ENCODE peak calls at places on chromosomes 2 and 18, in nine cellular contexts. B is tibial nerve, S is adrenal gland, M is K562, U is transverse colon, N is IMR-90, Y is suprapubic skin, E is heart left ventricle, Q is A549. L is an unnamed sample.
A peak's percentile ranks its signal among the peaks of the same experiment; 100 is the strongest.

GRCh38 chr2:119838179-119838578 is 78.5 kb downstream of the PTPN4 start:
- DNase-seq in B (no peak), S (no peak), M (no peak), U (peak; percentile 43), N (no peak), Y (no peak), E (no peak), Q (no peak), L (no peak)

GRCh38 chr18:10953672-10954071 is 195.7 kb downstream of the PIEZO2 start:
- DNase-seq in B (no peak), S (no peak), M (no peak), U (peak; percentile 14), N (no peak), Y (no peak), E (no peak), Q (no peak), L (no peak)

GRCh38 chr2:44528595-44528994 is 166.8 kb downstream of the CAMKMT start:
- DNase-seq in B (no peak), S (no peak), M (no peak), U (no peak), N (peak; percentile 81), Y (no peak), E (no peak), Q (no peak), L (no peak)

GRCh38 chr2:170782673-170783072 is 12.5 kb downstream of the ERICH2 start:
- DNase-seq in B (no peak), S (no peak), M (no peak), U (no peak), N (no peak), Y (no peak), E (no peak), Q (no peak), L (no peak)

GRCh38 chr2:158781562-158781961 is 13.6 kb upstream of the DAPL1 start:
- DNase-seq in B (no peak), S (no peak), M (no peak), U (no peak), N (peak; percentile 37), Y (no peak), E (no peak), Q (peak; percentile 37), L (no peak)

GRCh38 chr2:219368690-219369108 is 19.0 kb downstream of the DNPEP start:
- DNase-seq in B (no peak), S (no peak), M (no peak), U (no peak), N (peak; percentile 90), Y (no peak), E (peak; percentile 41), Q (peak; percentile 38), L (no peak)

GRCh38 chr2:50455351-50455750 is 576.6 kb downstream of the NRXN1 start:
- DNase-seq in B (no peak), S (no peak), M (no peak), U (no peak), N (no peak), Y (no peak), E (no peak), Q (no peak), L (no peak)

GRCh38 chr18:7485616-7486015 is 81.5 kb upstream of the PTPRM start:
- DNase-seq in B (no peak), S (no peak), M (no peak), U (peak; percentile 10), N (no peak), Y (no peak), E (no peak), Q (no peak), L (no peak)

GRCh38 chr18:49652841-49653240 is 91.0 kb downstream of the LIPG start:
- DNase-seq in B (no peak), S (no peak), M (no peak), U (no peak), N (no peak), Y (no peak), E (no peak), Q (no peak), L (no peak)

GRCh38 chr2:33304032-33304864 is 172.2 kb upstream of the RASGRP3 start:
- DNase-seq in B (no peak), S (no peak), M (no peak), U (no peak), N (no peak), Y (no peak), E (no peak), Q (no peak), L (no peak)

GRCh38 chr2:130871843-130872242 is 35.1 kb downstream of the ARHGEF4 start:
- DNase-seq in B (no peak), S (no peak), M (no peak), U (no peak), N (no peak), Y (peak; percentile 34), E (no peak), Q (no peak), L (no peak)

GRCh38 chr18:12079504-12080237 is 14.0 kb upstream of the ANKRD62 start:
- DNase-seq in B (no peak), S (no peak), M (no peak), U (no peak), N (peak; percentile 30), Y (no peak), E (peak; percentile 35), Q (no peak), L (no peak)

GRCh38 chr2:120177011-120177621 is 46.1 kb downstream of the TMEM185B start:
- DNase-seq in B (no peak), S (no peak), M (peak; percentile 51), U (peak; percentile 69), N (no peak), Y (no peak), E (peak; percentile 40), Q (no peak), L (no peak)

GRCh38 chr2:5365871-5366461 is 326.2 kb upstream of the SOX11 start:
- DNase-seq in B (peak; percentile 37), S (peak; percentile 80), M (peak; percentile 69), U (peak; percentile 12), N (peak; percentile 4), Y (no peak), E (peak; percentile 62), Q (peak; percentile 58), L (no peak)

DNA sequence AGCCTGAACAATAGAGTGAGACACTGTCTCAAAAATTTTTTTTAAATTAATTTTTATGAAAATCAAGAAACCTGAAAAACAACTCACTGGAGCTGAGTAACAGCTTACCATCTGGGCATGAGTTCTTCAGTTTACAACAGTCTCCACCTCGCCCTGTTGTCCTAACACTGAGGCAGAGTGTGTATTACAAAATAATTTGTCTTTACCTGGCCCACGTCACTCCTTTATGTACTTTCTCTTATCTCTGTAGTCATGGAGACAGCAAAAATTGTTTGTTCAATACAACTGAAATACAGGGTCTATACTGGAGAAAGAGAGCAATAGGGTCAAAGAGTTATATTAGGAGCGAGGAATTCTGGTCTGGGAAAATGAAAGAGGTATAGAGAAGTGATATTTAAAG is 48.1 kb downstream of the CYTIP start:
- DNase-seq in B (no peak), S (no peak), M (no peak), U (peak; percentile 23), N (no peak), Y (no peak), E (no peak), Q (peak; percentile 10), L (no peak)
- H3K4me3 ChIP-seq in B (no peak overlapping the region), S (no peak overlapping the region), M (no peak overlapping the region), U (no peak overlapping the region), N (no peak overlapping the region), Y (no peak overlapping the region), E (no peak overlapping the region), Q (no peak overlapping the region), L (no peak overlapping the region)

GRCh38 chr18:74446631-74447403 is 10.3 kb downstream of the DIPK1C start:
- DNase-seq in B (no peak), S (no peak), M (no peak), U (no peak), N (no peak), Y (no peak), E (no peak), Q (no peak), L (no peak)
- H3K4me1 ChIP-seq in B (no peaks in the 10 kb centered on the region), S (no peaks in the 10 kb centered on the region), M (peaks cover 8% of the 10 kb centered on the region), U (no peaks in the 10 kb centered on the region), N (no peaks in the 10 kb centered on the region), Y (no peaks in the 10 kb centered on the region), E (peaks cover 6% of the 10 kb centered on the region), Q (no peaks in the 10 kb centered on the region), L (no peaks in the 10 kb centered on the region)

DNA sequence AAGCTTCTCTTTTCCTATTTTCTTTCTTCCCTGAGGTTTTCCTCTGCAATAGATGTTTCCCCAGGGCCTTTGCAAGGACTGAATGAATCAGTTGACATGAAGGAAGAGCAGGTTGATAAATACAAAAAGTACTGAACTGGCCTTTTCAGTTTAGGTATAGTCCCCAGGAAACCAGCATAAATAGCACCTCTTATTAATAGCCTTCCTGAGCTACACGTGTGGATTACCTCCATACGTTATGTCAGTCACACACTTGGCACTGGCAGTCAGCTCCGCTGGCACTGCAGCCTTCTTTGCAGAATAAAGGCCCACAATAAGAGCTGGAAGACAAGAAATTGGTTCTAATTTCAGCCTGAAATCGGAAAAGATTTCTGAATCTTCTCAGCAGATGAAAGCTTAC is 60.7 kb downstream of the KCTD18 start:
- DNase-seq in B (no peak), S (no peak), M (no peak), U (no peak), N (no peak), Y (no peak), E (no peak), Q (no peak), L (no peak)
- TF ChIP-seq POLR2A in B (no peak), S (no peak), M (no peak), U (no peak), N (no peak), Y (no peak), E (no peak), Q (no peak), L (no peak)

GRCh38 chr2:39491653-39492052 is 54.6 kb upstream of the MAP4K3 start:
- DNase-seq in B (no peak), S (no peak), M (no peak), U (no peak), N (no peak), Y (no peak), E (no peak), Q (no peak), L (no peak)
- H3K4me3 ChIP-seq in B (no peak overlapping the region), S (no peak overlapping the region), M (no peak overlapping the region), U (no peak overlapping the region), N (no peak overlapping the region), Y (no peak overlapping the region), E (no peak overlapping the region), Q (no peak overlapping the region), L (no peak overlapping the region)

DNA sequence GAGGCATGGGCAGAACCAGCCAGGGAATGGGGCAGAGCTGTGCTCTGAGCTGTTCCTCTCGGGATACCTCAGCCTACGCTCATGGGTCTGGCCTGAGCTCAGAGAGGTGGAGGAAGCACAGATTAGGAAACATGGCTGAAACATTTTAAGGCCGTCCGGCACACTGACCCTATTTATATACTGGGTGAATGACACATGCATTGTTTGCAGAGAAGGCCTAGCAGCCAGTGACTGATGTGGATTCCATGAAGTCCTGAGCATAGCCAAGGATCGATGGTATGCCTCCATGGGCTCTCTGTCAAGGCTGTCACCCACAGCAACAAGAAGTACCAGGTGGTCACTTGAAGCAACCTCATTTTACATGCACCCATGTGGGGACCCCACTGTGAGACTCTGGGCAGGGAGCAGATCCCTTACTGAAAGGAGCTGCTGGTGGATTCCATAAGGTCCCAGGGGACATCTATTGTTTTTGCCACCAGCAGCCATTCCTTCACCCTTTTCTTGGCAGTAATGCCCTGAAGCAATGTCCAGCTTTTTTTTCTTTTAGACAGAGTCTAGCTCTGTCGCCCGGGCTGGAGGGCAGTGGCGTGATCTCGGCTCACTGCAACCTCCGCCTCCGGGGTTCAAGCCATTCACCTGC is 8.4 kb downstream of the PTMA start:
- DNase-seq in B (no peak), S (no peak), M (no peak), U (no peak), N (peak; percentile 60), Y (no peak), E (no peak), Q (no peak), L (no peak)
- H3K4me1 ChIP-seq in B (peaks cover 26% of the 10 kb centered on the region), S (peaks cover 33% of the 10 kb centered on the region), M (peaks cover 42% of the 10 kb centered on the region), U (peaks cover 14% of the 10 kb centered on the region), N (peaks cover 23% of the 10 kb centered on the region), Y (peaks cover 33% of the 10 kb centered on the region), E (peaks cover 54% of the 10 kb centered on the region), Q (peaks cover 50% of the 10 kb centered on the region), L (peaks cover 38% of the 10 kb centered on the region)

L was measured in esophagus squamous epithelium.